ENCODE peak calls at places on chromosome 9, in eight cellular contexts. G, O, P, U, W, K, A and E are unnamed samples.
A peak's percentile ranks its signal among the peaks of the same experiment; 100 is the strongest.

GRCh38 chr9:127904518-127904887 is 5.1 kb upstream of the ST6GALNAC6 start:
- DNase-seq in A (no peak), W (no peak), K (peak; percentile 34), G (peak; percentile 39), P (no peak), O (no peak), U (no peak), E (no peak)

GRCh38 chr9:121230231-121230630 is 28.6 kb upstream of the RAB14 start:
- DNase-seq in A (peak; percentile 44), K (no peak), O (no peak), P (no peak), W (no peak), G (no peak), U (no peak), E (no peak)

GRCh38 chr9:135502873-135503321 is 2.4 kb downstream of the MRPS2 start:
- DNase-seq in P (no peak), U (no peak), O (no peak), A (no peak), G (no peak), W (no peak), K (no peak), E (no peak)

GRCh38 chr9:114883709-114884108 is 46.7 kb downstream of the TNFSF8 start:
- DNase-seq in O (no peak), P (no peak), G (no peak), K (no peak), A (no peak), W (no peak), U (no peak), E (no peak)

GRCh38 chr9:27726244-27727141 is 153.2 kb upstream of the C9orf72 start:
- DNase-seq in W (peak; percentile 24), P (peak; percentile 12), A (peak; percentile 56), U (peak; percentile 41), K (peak; percentile 56), O (peak; percentile 49), G (peak; percentile 50), E (peak; percentile 7)

GRCh38 chr9:2919347-2919746 is 75.5 kb upstream of the PUM3 start:
- DNase-seq in O (no peak), P (no peak), U (peak; percentile 80), W (no peak), G (no peak), A (peak; percentile 61), K (no peak), E (no peak)

GRCh38 chr9:134698587-134699342 is 57.2 kb downstream of the COL5A1 start:
- DNase-seq in U (no peak), G (peak; percentile 91), O (peak; percentile 84), A (peak; percentile 39), W (no peak), P (peak; percentile 91), K (peak; percentile 68), E (peak; percentile 82)

GRCh38 chr9:137406876-137407589 is 15.9 kb downstream of the EXD3 start:
- DNase-seq in P (peak; percentile 95), K (peak; percentile 77), O (peak; percentile 81), A (peak; percentile 47), U (no peak), W (no peak), G (peak; percentile 98), E (peak; percentile 93)

GRCh38 chr9:28951945-28952344 is 1378.7 kb upstream of the C9orf72 start:
- DNase-seq in K (no peak), G (no peak), O (peak; percentile 7), U (no peak), W (no peak), A (no peak), P (no peak), E (no peak)

GRCh38 chr9:124040935-124041816 is 29.6 kb downstream of the LHX2 start:
- DNase-seq in O (peak; percentile 87), G (peak; percentile 93), A (no peak), U (no peak), P (peak; percentile 96), W (no peak), K (peak; percentile 68), E (peak; percentile 85)

GRCh38 chr9:110257097-110257955 is 1.0 kb upstream of the TXN start:
- DNase-seq in P (peak; percentile 36), O (no peak), A (peak; percentile 23), G (no peak), U (no peak), K (peak; percentile 20), W (no peak), E (no peak)

GRCh38 chr9:114898741-114899140 is 31.6 kb downstream of the TNFSF8 start:
- DNase-seq in K (peak; percentile 65), W (peak; percentile 59), O (no peak), G (no peak), U (no peak), A (no peak), P (no peak), E (no peak)

GRCh38 chr9:93124793-93125192 is 9.3 kb downstream of the NINJ1 start:
- DNase-seq in O (no peak), G (no peak), P (no peak), U (no peak), A (no peak), W (peak; percentile 16), K (no peak), E (no peak)

GRCh38 chr9:136006169-136006568 is 45.0 kb upstream of the UBAC1 start:
- DNase-seq in P (no peak), G (no peak), A (no peak), W (no peak), O (no peak), K (no peak), U (no peak), E (no peak)

GRCh38 chr9:16461231-16461840 is 409.1 kb downstream of the BNC2 start:
- DNase-seq in G (no peak), A (peak; percentile 32), K (no peak), U (no peak), O (no peak), P (no peak), W (no peak), E (no peak)